ENCODE peak calls at places on chromosomes 6 and 20, in six cellular contexts. L is T follicular helper cell; U is NCI-H524; X is endothelial cell; N is stimulated activated CD8-positive, alpha-beta memory T cell treated with anti-CD3 and anti-CD28 coated beads, Interleukin-12 subunit alpha, Interleukin-12 subunit beta, amount 100 ng/mL, for 4 hours; T is nephron progenitor cell. V is an unnamed sample.

GRCh38 chr6:169967687-169968086 is 216.3 kb downstream of the ERMARD start:
- DNase-seq in T (no peak), U (no peak), X (no peak), N (no peak), L (no peak), V (no peak)

GRCh38 chr20:59628171-59628570 is 23.8 kb downstream of the PHACTR3 start:
- DNase-seq in X (no peak), L (no peak), T (no peak), U (no peak), N (no peak), V (no peak)

GRCh38 chr20:50911030-50911429 is 20.2 kb downstream of the ADNP start:
- DNase-seq in T (no peak), X (no peak), N (no peak), L (no peak), U (no peak), V (no peak)

GRCh38 chr6:166761801-166762200 is 134.8 kb upstream of the RPS6KA2 start:
- DNase-seq in L (no peak), U (no peak), T (no peak), N (no peak), X (no peak), V (no peak)

GRCh38 chr6:75608955-75609533 is 7.4 kb downstream of the SENP6 start:
- DNase-seq in U (no peak), L (no peak), T (no peak), X (no peak), N (no peak), V (no peak)

GRCh38 chr20:38581013-38581412 is at the start of gene ADIG:
- DNase-seq in U (peak), N (no peak), T (no peak), X (no peak), L (no peak), V (no peak)

GRCh38 chr6:41182069-41183034 is 18.6 kb downstream of the TREML2 start:
- DNase-seq in T (peak), X (peak), U (peak), L (peak), N (no peak), V (peak)

GRCh38 chr6:20948531-20948930 is 414.3 kb downstream of the CDKAL1 start:
- DNase-seq in U (peak), T (no peak), L (no peak), N (no peak), X (no peak), V (no peak)

GRCh38 chr6:54093306-54093705 is 17.9 kb upstream of the MLIP start:
- DNase-seq in N (no peak), L (no peak), X (no peak), T (no peak), U (peak), V (no peak)